ENCODE peak calls at places on chromosomes 6 and 20, in five cellular contexts. O is heart left ventricle; G is activated CD4-positive, alpha-beta T cell treated with anti-CD3 and anti-CD28 coated beads, Interleukin-2, amount 50 U/mL, for 1 hour; E is psoas muscle; Q is AG08396. L is an unnamed sample.
A peak's percentile ranks its signal among the peaks of the same experiment; 100 is the strongest.

GRCh38 chr6:106398621-106399020 is 38.1 kb downstream of the CRYBG1 start:
- DNase-seq in O (no peak), G (no peak), E (no peak), Q (no peak), L (no peak)

GRCh38 chr6:4935981-4936680 is 67.7 kb downstream of the RPP40 start:
- DNase-seq in O (no peak), G (no peak), E (no peak), Q (no peak), L (no peak)

GRCh38 chr20:10110151-10110550 is 75.4 kb downstream of the ANKEF1 start:
- DNase-seq in O (no peak), G (no peak), E (no peak), Q (no peak), L (no peak)

GRCh38 chr6:15793288-15793687 is 130.5 kb upstream of the DTNBP1 start:
- DNase-seq in O (no peak), G (no peak), E (peak; percentile 63), Q (peak; percentile 23), L (no peak)

GRCh38 chr20:45293041-45294002 is 13.3 kb upstream of the RBPJL start:
- DNase-seq in O (peak; percentile 79), G (peak; percentile 78), E (peak; percentile 89), Q (peak; percentile 93), L (peak; percentile 75)

GRCh38 chr6:27478141-27478705 is 5.3 kb upstream of the ZNF184 start:
- DNase-seq in O (no peak), G (no peak), E (no peak), Q (peak; percentile 13), L (no peak)

GRCh38 chr20:50246367-50247195 is 56.0 kb downstream of the CEBPB start:
- DNase-seq in O (no peak), G (no peak), E (peak; percentile 30), Q (no peak), L (no peak)

GRCh38 chr20:56400001-56400640 is 7.7 kb downstream of the CSTF1 start:
- DNase-seq in O (peak; percentile 56), G (peak; percentile 61), E (no peak), Q (peak; percentile 42), L (peak; percentile 54)

GRCh38 chr20:39066464-39066863 is 104.3 kb downstream of the DHX35 start:
- DNase-seq in O (no peak), G (no peak), E (no peak), Q (no peak), L (no peak)

GRCh38 chr20:10779911-10780310 is 106.1 kb upstream of the JAG1 start:
- DNase-seq in O (no peak), G (no peak), E (no peak), Q (no peak), L (no peak)

GRCh38 chr20:63826753-63827152 is 4.3 kb downstream of the ZBTB46 start:
- DNase-seq in O (no peak), G (no peak), E (no peak), Q (no peak), L (no peak)

GRCh38 chr20:58987790-58988564 is 6.9 kb downstream of the NELFCD start:
- DNase-seq in O (peak; percentile 4), G (no peak), E (no peak), Q (no peak), L (no peak)

GRCh38 chr6:69768664-69769063 is 28.1 kb downstream of the LMBRD1 start:
- DNase-seq in O (no peak), G (no peak), E (no peak), Q (no peak), L (no peak)

GRCh38 chr6:125363360-125364121 is 61.8 kb upstream of the HDDC2 start:
- DNase-seq in O (peak; percentile 82), G (no peak), E (peak; percentile 76), Q (peak; percentile 31), L (no peak)

GRCh38 chr6:49401063-49401462 is 62.0 kb downstream of the MMUT start:
- DNase-seq in O (no peak), G (no peak), E (no peak), Q (no peak), L (no peak)

GRCh38 chr6:131960371-131961133 is 9.4 kb upstream of the CCN2 start:
- DNase-seq in O (no peak), G (no peak), E (no peak), Q (no peak), L (no peak)

GRCh38 chr20:8879669-8880068 is 189.2 kb upstream of the PLCB4 start:
- DNase-seq in O (no peak), G (no peak), E (no peak), Q (no peak), L (no peak)